ENCODE peak calls at places on chromosomes 1 and 21, in four cellular contexts. V, R, L and P are unnamed samples.
A peak's percentile ranks its signal among the peaks of the same experiment; 100 is the strongest.

GRCh38 chr1:1157914-1158710 is 15.6 kb upstream of the TTLL10 start:
- DNase-seq in V (peak; percentile 31), R (peak; percentile 10), L (peak; percentile 92), P (peak; percentile 16)

GRCh38 chr1:151968058-151968457 is 25.6 kb downstream of the S100A10 start:
- DNase-seq in V (no peak), R (peak; percentile 55), L (peak; percentile 78), P (peak; percentile 75)

GRCh38 chr1:224524679-224525078 is 90.1 kb upstream of the WDR26 start:
- DNase-seq in V (no peak), R (peak; percentile 71), L (no peak), P (peak; percentile 53)

GRCh38 chr1:186082235-186082937 is 292.7 kb downstream of the TPR start:
- DNase-seq in V (peak; percentile 65), R (peak; percentile 62), L (peak; percentile 75), P (peak; percentile 93)

GRCh38 chr1:110390096-110390495 is 730 bp downstream of the SLC16A4 start:
- DNase-seq in V (no peak), R (peak; percentile 78), L (no peak), P (peak; percentile 91)

GRCh38 chr1:2208309-2209239 is 14.0 kb upstream of the FAAP20 start:
- DNase-seq in V (peak; percentile 38), R (peak; percentile 95), L (peak; percentile 76), P (peak; percentile 79)

GRCh38 chr1:67323087-67323486 is 15.4 kb downstream of the IL12RB2 start:
- DNase-seq in V (no peak), R (no peak), L (no peak), P (no peak)

GRCh38 chr1:222010306-222010705 is 268.4 kb upstream of the DUSP10 start:
- DNase-seq in V (no peak), R (no peak), L (no peak), P (no peak)

GRCh38 chr21:39096754-39097153 is 86.5 kb downstream of the PSMG1 start:
- DNase-seq in V (no peak), R (no peak), L (no peak), P (no peak)
- TF ChIP-seq CTCF in V (no peak), R (peak; percentile 20), L (no peak), P (peak; percentile 16)

GRCh38 chr1:18110968-18111367 is 3.4 kb downstream of the IGSF21 start:
- DNase-seq in V (no peak), R (no peak), L (no peak), P (no peak)

GRCh38 chr1:18110598-18110939 is 3.0 kb downstream of the IGSF21 start:
- DNase-seq in V (no peak), R (no peak), L (no peak), P (no peak)

GRCh38 chr1:18109058-18109755 is 1.6 kb downstream of the IGSF21 start:
- DNase-seq in V (no peak), R (no peak), L (no peak), P (no peak)

GRCh38 chr1:18108313-18109057 is 887 bp downstream of the IGSF21 start:
- DNase-seq in V (no peak), R (no peak), L (no peak), P (no peak)

DNA sequence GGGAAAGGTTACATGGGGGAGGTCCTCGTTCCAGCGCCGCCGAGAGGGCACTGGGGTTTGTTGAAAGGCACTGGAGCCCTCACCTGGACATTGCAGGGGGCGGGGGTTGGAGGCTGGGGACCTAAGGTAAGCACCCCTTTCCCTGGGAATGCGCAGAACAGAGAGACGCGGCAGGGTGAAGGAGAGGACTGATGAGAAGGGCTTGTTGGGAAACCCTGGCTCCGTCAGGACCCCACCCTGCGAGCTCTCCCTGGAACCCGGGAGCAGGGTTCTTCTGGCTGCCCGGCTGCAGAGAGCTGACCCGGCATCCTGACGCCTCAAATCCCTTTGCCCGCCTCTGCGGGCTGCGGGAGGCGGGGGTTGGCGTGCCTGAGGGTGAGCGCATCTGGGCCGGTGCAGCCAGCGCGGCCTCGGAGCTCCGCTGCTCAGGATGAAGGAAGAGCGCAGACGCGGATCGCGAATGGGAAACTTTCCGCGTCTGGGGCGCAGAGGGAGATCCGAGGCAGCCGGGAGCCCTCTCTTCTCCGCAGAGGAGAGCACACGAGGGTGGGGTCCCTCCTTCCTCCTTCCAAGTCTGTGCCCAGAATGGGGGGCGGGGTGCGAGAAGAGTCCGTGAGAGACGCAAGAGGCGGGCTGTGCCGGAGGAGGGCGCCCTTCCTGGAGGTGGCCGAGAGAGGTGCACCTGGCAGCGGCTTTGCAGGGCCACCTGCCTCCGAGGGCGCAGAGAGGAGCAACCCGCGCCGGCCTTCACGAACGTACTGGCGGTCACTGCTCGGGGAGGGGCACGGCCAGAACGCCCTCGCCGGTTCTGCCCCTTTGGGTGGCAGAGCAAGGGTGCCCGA is 2.4 kb downstream of the IGSF21 start:
- DNase-seq in V (peak; percentile 54), R (no peak), L (peak; percentile 18), P (no peak)
- TF ChIP-seq CTCF in V (peak; percentile 38), R (no peak), L (no peak), P (no peak)

GRCh38 chr1:94538243-94538827 is 3.2 kb downstream of the F3 start:
- DNase-seq in V (no peak), R (peak; percentile 25), L (no peak), P (peak; percentile 74)
- TF ChIP-seq CTCF in V (no peak), R (peak; percentile 44), L (no peak), P (peak; percentile 66)

GRCh38 chr1:168386949-168387586 is 106.4 kb downstream of the TBX19 start:
- DNase-seq in V (peak; percentile 55), R (peak; percentile 11), L (peak; percentile 80), P (peak; percentile 5)
- TF ChIP-seq CTCF in V (no peak), R (no peak), L (peak; percentile 30), P (no peak)

GRCh38 chr21:35436899-35437298 is 387.8 kb upstream of the RUNX1 start:
- DNase-seq in V (no peak), R (no peak), L (no peak), P (no peak)
- TF ChIP-seq CTCF in V (no peak), R (peak; percentile 5), L (no peak), P (no peak)

DNA sequence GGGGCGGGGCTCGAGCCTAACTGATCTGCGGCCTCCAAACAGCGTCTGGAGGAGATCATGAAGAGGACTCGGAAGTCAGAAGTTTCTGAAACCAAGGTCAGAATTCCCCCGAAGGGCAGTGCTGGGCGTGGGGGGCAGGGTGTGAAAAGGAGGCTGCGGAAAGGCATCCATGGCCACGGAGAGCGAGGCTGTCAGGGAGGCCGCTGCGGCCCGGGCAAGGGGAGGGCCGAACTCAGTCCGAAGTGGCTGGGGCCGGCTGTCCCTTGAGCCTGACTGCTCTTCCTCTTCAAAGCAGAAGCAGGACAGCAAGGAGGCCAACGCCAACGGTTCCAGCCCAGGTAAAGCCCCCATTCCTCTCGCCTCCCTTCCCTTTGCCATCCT is 23.2 kb downstream of the MAP7D1 start:
- DNase-seq in V (no peak), R (no peak), L (no peak), P (no peak)
- TF ChIP-seq CTCF in V (no peak), R (no peak), L (no peak), P (no peak)

DNA sequence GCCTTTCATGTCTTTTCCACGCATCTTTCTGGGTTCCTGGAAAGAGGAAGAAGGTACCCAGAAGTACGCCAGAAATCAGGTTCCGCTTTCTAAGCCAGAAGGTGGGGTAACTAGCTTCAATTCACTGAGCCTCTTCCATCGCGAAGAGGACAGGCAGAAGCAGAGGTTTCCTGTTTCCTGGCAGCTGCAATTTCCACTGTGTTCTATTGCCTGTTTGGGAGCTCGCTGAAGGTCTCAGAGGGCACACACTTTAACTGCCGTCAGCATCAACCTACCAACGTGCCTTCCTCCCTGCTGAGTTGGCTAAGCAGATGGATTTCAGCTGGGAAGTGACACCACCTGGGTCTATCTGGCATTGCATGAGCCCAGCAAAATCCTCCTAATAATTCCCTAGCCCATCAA is 10.0 kb downstream of the NCF2 start:
- DNase-seq in V (peak; percentile 30), R (no peak), L (no peak), P (peak; percentile 48)
- TF ChIP-seq CTCF in V (peak; percentile 17), R (peak; percentile 36), L (no peak), P (peak; percentile 34)

DNA sequence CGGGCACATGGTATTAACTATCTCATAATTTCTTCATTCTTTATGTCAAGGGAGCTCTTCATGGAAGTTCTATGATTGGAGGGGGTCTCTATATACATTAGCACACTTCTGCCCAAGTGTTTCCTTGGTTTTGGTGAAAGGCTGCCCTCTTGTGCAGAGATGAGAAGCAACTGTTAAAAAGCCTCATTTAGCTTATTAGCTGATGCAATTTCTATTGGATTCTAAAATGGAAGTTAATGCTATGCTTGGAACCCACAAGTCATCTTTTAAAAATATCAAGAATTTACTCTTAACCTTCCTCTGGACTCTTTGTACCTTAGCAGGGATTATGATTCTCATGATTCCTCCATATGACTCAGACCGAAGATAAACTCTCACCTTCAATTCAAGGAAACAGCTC is 328.9 kb downstream of the PTBP2 start:
- DNase-seq in V (no peak), R (peak; percentile 56), L (peak; percentile 6), P (peak; percentile 91)
- TF ChIP-seq CTCF in V (no peak), R (peak; percentile 55), L (peak; percentile 26), P (peak; percentile 72)

GRCh38 chr1:231584117-231584516 is 42.5 kb upstream of the DISC1 start:
- DNase-seq in V (no peak), R (peak; percentile 68), L (peak; percentile 18), P (peak; percentile 91)
- TF ChIP-seq CTCF in V (no peak), R (peak; percentile 19), L (peak; percentile 17), P (peak; percentile 49)